ENCODE peak calls at places on chromosomes 12 and 14, in five cellular contexts. V, X, M, R and U are unnamed samples.

GRCh38 chr12:71399197-71399596 is 40.4 kb upstream of the LGR5 start:
- DNase-seq in X (no peak), R (no peak), V (no peak), M (no peak), U (no peak)

GRCh38 chr12:31518680-31519227 is 72.2 kb downstream of the DENND5B start:
- DNase-seq in R (peak; percentile 46), X (peak; percentile 99), V (peak; percentile 92), M (peak; percentile 95), U (no peak)

GRCh38 chr14:87156878-87157277 is 836.1 kb downstream of the GALC start:
- DNase-seq in V (no peak), R (no peak), X (no peak), M (no peak), U (no peak)

GRCh38 chr12:20696181-20696580 is 1.0 kb downstream of the SLCO1C1 start:
- DNase-seq in V (no peak), R (no peak), M (no peak), X (no peak), U (no peak)

GRCh38 chr14:21498540-21499526 is 12.3 kb downstream of the METTL3 start:
- DNase-seq in R (peak; percentile 39), X (peak; percentile 49), M (no peak), V (no peak), U (peak; percentile 79)

GRCh38 chr14:34356267-34356660 is 105.8 kb downstream of the SPTSSA start:
- DNase-seq in R (no peak), M (no peak), V (peak; percentile 2), X (peak; percentile 43), U (no peak)

GRCh38 chr12:129790331-129790730 is 113.5 kb downstream of the TMEM132D start:
- DNase-seq in V (no peak), R (no peak), X (no peak), M (no peak), U (no peak)

GRCh38 chr12:538731-539539 is 79.2 kb downstream of the B4GALNT3 start:
- DNase-seq in V (peak; percentile 60), R (peak; percentile 77), M (no peak), X (peak; percentile 59), U (no peak)

GRCh38 chr14:71078481-71078880 is 171.2 kb downstream of the PCNX1 start:
- DNase-seq in V (no peak), X (no peak), R (peak; percentile 22), M (no peak), U (no peak)

GRCh38 chr12:3228587-3228986 is 151.4 kb downstream of the TSPAN9 start:
- DNase-seq in M (no peak), R (no peak), X (no peak), V (no peak), U (no peak)

GRCh38 chr12:101877816-101878811 is 734 bp downstream of the DRAM1 start:
- DNase-seq in M (no peak), V (peak; percentile 43), R (peak; percentile 36), X (peak; percentile 44), U (no peak)

GRCh38 chr12:77724367-77724957 is 106.2 kb upstream of the NAV3 start:
- DNase-seq in X (peak; percentile 28), M (peak; percentile 12), V (no peak), R (peak; percentile 68), U (peak; percentile 76)

GRCh38 chr12:116233669-116234068 is 43.8 kb downstream of the MED13L start:
- DNase-seq in V (no peak), X (no peak), M (no peak), R (no peak), U (no peak)

GRCh38 chr14:71497645-71498086 is 434.6 kb upstream of the RGS6 start:
- DNase-seq in M (no peak), V (no peak), X (peak; percentile 41), R (no peak), U (no peak)

GRCh38 chr14:102949801-102950451 is 27.5 kb downstream of the AMN start:
- DNase-seq in M (no peak), V (peak; percentile 79), R (no peak), X (no peak), U (no peak)

GRCh38 chr14:35949933-35950332 is 123.8 kb downstream of the BRMS1L start:
- DNase-seq in M (no peak), V (no peak), X (no peak), R (no peak), U (no peak)

GRCh38 chr14:99758121-99758871 is 34.9 kb upstream of the EML1 start:
- DNase-seq in X (peak; percentile 99), V (peak; percentile 88), R (peak; percentile 37), M (no peak), U (peak; percentile 14)

GRCh38 chr14:34387974-34388533 is 74.0 kb downstream of the SPTSSA start:
- DNase-seq in M (no peak), X (no peak), V (no peak), R (no peak), U (no peak)

GRCh38 chr12:50913224-50913623 is 39.1 kb upstream of the HIGD1C start:
- DNase-seq in M (no peak), X (no peak), R (no peak), V (no peak), U (no peak)

GRCh38 chr14:104585966-104586702 is 6.6 kb downstream of the C14orf180 start:
- DNase-seq in M (no peak), X (no peak), R (no peak), V (no peak), U (no peak)

GRCh38 chr14:79596531-79596930 is 614.8 kb downstream of the DIO2 start:
- DNase-seq in X (peak; percentile 97), M (no peak), R (no peak), V (peak; percentile 31), U (no peak)

GRCh38 chr12:69821441-69822204 is 3.4 kb upstream of the MYRFL start:
- DNase-seq in X (peak; percentile 86), M (peak; percentile 17), V (peak; percentile 54), R (peak; percentile 6), U (peak; percentile 4)

GRCh38 chr12:14416658-14417057 is 51.2 kb downstream of the ATF7IP start:
- DNase-seq in X (peak; percentile 72), V (no peak), R (peak; percentile 7), M (no peak), U (peak; percentile 92)

GRCh38 chr14:54509546-54510501 is at the start of gene CGRRF1:
- DNase-seq in R (peak; percentile 96), X (peak; percentile 98), V (peak; percentile 96), M (peak; percentile 72), U (peak; percentile 97)

GRCh38 chr12:53070901-53071492 is 8.2 kb downstream of the SPRYD3 start:
- DNase-seq in R (no peak), V (no peak), M (no peak), X (peak; percentile 58), U (peak; percentile 87)

GRCh38 chr14:104025481-104025975 is 60.0 kb upstream of the ASPG start:
- DNase-seq in M (no peak), X (no peak), V (no peak), R (no peak), U (no peak)

GRCh38 chr12:117032593-117033381 is 66.4 kb downstream of the TESC start:
- DNase-seq in M (no peak), R (no peak), X (no peak), V (no peak), U (no peak)

GRCh38 chr12:14554281-14555008 is 13.2 kb downstream of the PLBD1 start:
- DNase-seq in V (peak; percentile 3), M (no peak), R (peak; percentile 60), X (peak; percentile 9), U (peak; percentile 17)

GRCh38 chr12:2820432-2820831 is 8.0 kb downstream of the ITFG2 start:
- DNase-seq in R (no peak), X (no peak), V (no peak), M (no peak), U (no peak)

GRCh38 chr14:35410858-35411257 is 6.3 kb upstream of the NFKBIA start:
- DNase-seq in M (no peak), R (no peak), X (no peak), V (no peak), U (no peak)

GRCh38 chr12:6461401-6462233 is 8.9 kb downstream of the VAMP1 start:
- DNase-seq in V (no peak), X (peak; percentile 34), R (no peak), M (no peak), U (no peak)